ENCODE peak calls at places on chromosomes 4 and X, in ten cellular contexts. One of them, this sample, is unnamed.

GRCh38 chr4:40736910-40737309 is 12.8 kb upstream of the NSUN7 start:
- DNase-seq in right atrium auricular region: no peak
- DNase-seq in psoas muscle: no peak
- DNase-seq in tibial nerve: no peak
- DNase-seq in transverse colon: no peak
- DNase-seq in breast epithelium: no peak
- DNase-seq in fibroblast of lung: peak; percentile 72
- DNase-seq in left lung: no peak
- DNase-seq in Peyer's patch: no peak
- DNase-seq in heart left ventricle: no peak
- DNase-seq in this sample: no peak

GRCh38 chrX:133922390-133922772 is 63.0 kb downstream of the GPC3 start:
- DNase-seq in heart left ventricle: no peak
- DNase-seq in fibroblast of lung: no peak
- DNase-seq in Peyer's patch: no peak
- DNase-seq in right atrium auricular region: no peak
- DNase-seq in left lung: no peak
- DNase-seq in tibial nerve: no peak
- DNase-seq in psoas muscle: no peak
- DNase-seq in breast epithelium: no peak
- DNase-seq in transverse colon: no peak
- DNase-seq in this sample: no peak

GRCh38 chr4:138925495-138925894 is 90.1 kb upstream of the NOCT start:
- DNase-seq in heart left ventricle: no peak
- DNase-seq in right atrium auricular region: no peak
- DNase-seq in fibroblast of lung: no peak
- DNase-seq in breast epithelium: no peak
- DNase-seq in Peyer's patch: no peak
- DNase-seq in psoas muscle: no peak
- DNase-seq in transverse colon: no peak
- DNase-seq in tibial nerve: no peak
- DNase-seq in left lung: no peak
- DNase-seq in this sample: no peak

GRCh38 chr4:13399257-13399656 is 84.9 kb downstream of the RAB28 start:
- DNase-seq in left lung: no peak
- DNase-seq in breast epithelium: no peak
- DNase-seq in right atrium auricular region: no peak
- DNase-seq in psoas muscle: no peak
- DNase-seq in fibroblast of lung: no peak
- DNase-seq in heart left ventricle: no peak
- DNase-seq in transverse colon: no peak
- DNase-seq in tibial nerve: no peak
- DNase-seq in Peyer's patch: no peak
- DNase-seq in this sample: no peak

GRCh38 chr4:77636902-77637301 is 31.3 kb downstream of the CXCL13 start:
- DNase-seq in breast epithelium: no peak
- DNase-seq in fibroblast of lung: peak; percentile 46
- DNase-seq in tibial nerve: no peak
- DNase-seq in left lung: no peak
- DNase-seq in heart left ventricle: no peak
- DNase-seq in Peyer's patch: no peak
- DNase-seq in transverse colon: peak; percentile 72
- DNase-seq in right atrium auricular region: no peak
- DNase-seq in psoas muscle: no peak
- DNase-seq in this sample: peak; percentile 86

GRCh38 chr4:102343964-102344519 is 1.2 kb downstream of the SLC39A8 start:
- DNase-seq in right atrium auricular region: peak; percentile 66
- DNase-seq in psoas muscle: no peak
- DNase-seq in fibroblast of lung: no peak
- DNase-seq in transverse colon: no peak
- DNase-seq in breast epithelium: no peak
- DNase-seq in heart left ventricle: no peak
- DNase-seq in left lung: no peak
- DNase-seq in Peyer's patch: no peak
- DNase-seq in tibial nerve: no peak
- DNase-seq in this sample: no peak

GRCh38 chrX:8042304-8042703 is 115.1 kb upstream of the PNPLA4 start:
- DNase-seq in Peyer's patch: no peak
- DNase-seq in psoas muscle: no peak
- DNase-seq in breast epithelium: no peak
- DNase-seq in tibial nerve: no peak
- DNase-seq in left lung: no peak
- DNase-seq in heart left ventricle: no peak
- DNase-seq in right atrium auricular region: no peak
- DNase-seq in transverse colon: no peak
- DNase-seq in fibroblast of lung: no peak
- DNase-seq in this sample: no peak

GRCh38 chr4:182301736-182302135 is 58.5 kb downstream of the TENM3 start:
- DNase-seq in breast epithelium: no peak
- DNase-seq in Peyer's patch: no peak
- DNase-seq in heart left ventricle: no peak
- DNase-seq in psoas muscle: no peak
- DNase-seq in tibial nerve: no peak
- DNase-seq in right atrium auricular region: no peak
- DNase-seq in fibroblast of lung: no peak
- DNase-seq in left lung: no peak
- DNase-seq in transverse colon: no peak
- DNase-seq in this sample: no peak

GRCh38 chr4:168421671-168422070 is 58.6 kb downstream of the DDX60L start:
- DNase-seq in psoas muscle: no peak
- DNase-seq in right atrium auricular region: no peak
- DNase-seq in Peyer's patch: no peak
- DNase-seq in fibroblast of lung: peak; percentile 4
- DNase-seq in heart left ventricle: no peak
- DNase-seq in breast epithelium: peak; percentile 48
- DNase-seq in left lung: no peak
- DNase-seq in tibial nerve: no peak
- DNase-seq in transverse colon: no peak
- DNase-seq in this sample: no peak

GRCh38 chr4:163941221-163941865 is 446.9 kb downstream of the TMA16 start:
- DNase-seq in right atrium auricular region: no peak
- DNase-seq in heart left ventricle: no peak
- DNase-seq in fibroblast of lung: peak; percentile 65
- DNase-seq in breast epithelium: no peak
- DNase-seq in Peyer's patch: no peak
- DNase-seq in psoas muscle: no peak
- DNase-seq in transverse colon: no peak
- DNase-seq in left lung: no peak
- DNase-seq in tibial nerve: no peak
- DNase-seq in this sample: no peak

GRCh38 chr4:126306152-126306869 is 991.6 kb downstream of the FAT4 start:
- DNase-seq in right atrium auricular region: peak; percentile 67
- DNase-seq in fibroblast of lung: peak; percentile 40
- DNase-seq in heart left ventricle: peak; percentile 29
- DNase-seq in tibial nerve: peak; percentile 18
- DNase-seq in left lung: no peak
- DNase-seq in Peyer's patch: no peak
- DNase-seq in breast epithelium: no peak
- DNase-seq in transverse colon: no peak
- DNase-seq in psoas muscle: no peak
- DNase-seq in this sample: no peak

GRCh38 chr4:6420036-6420435 is 52.4 kb downstream of the PPP2R2C start:
- DNase-seq in transverse colon: no peak
- DNase-seq in tibial nerve: no peak
- DNase-seq in Peyer's patch: no peak
- DNase-seq in left lung: no peak
- DNase-seq in right atrium auricular region: no peak
- DNase-seq in heart left ventricle: no peak
- DNase-seq in psoas muscle: no peak
- DNase-seq in fibroblast of lung: no peak
- DNase-seq in breast epithelium: no peak
- DNase-seq in this sample: no peak

GRCh38 chrX:11462136-11462535 is 168.9 kb downstream of the AMELX start:
- DNase-seq in tibial nerve: no peak
- DNase-seq in left lung: no peak
- DNase-seq in transverse colon: no peak
- DNase-seq in Peyer's patch: no peak
- DNase-seq in breast epithelium: no peak
- DNase-seq in fibroblast of lung: no peak
- DNase-seq in heart left ventricle: no peak
- DNase-seq in right atrium auricular region: no peak
- DNase-seq in psoas muscle: no peak
- DNase-seq in this sample: no peak

GRCh38 chr4:133178960-133179359 is 29.9 kb downstream of the PCDH10 start:
- DNase-seq in transverse colon: no peak
- DNase-seq in left lung: no peak
- DNase-seq in breast epithelium: no peak
- DNase-seq in heart left ventricle: no peak
- DNase-seq in right atrium auricular region: no peak
- DNase-seq in fibroblast of lung: no peak
- DNase-seq in tibial nerve: no peak
- DNase-seq in psoas muscle: no peak
- DNase-seq in Peyer's patch: no peak
- DNase-seq in this sample: no peak

GRCh38 chr4:145540235-145540634 is 58.6 kb downstream of the SMAD1 start:
- DNase-seq in breast epithelium: no peak
- DNase-seq in fibroblast of lung: peak; percentile 72
- DNase-seq in psoas muscle: no peak
- DNase-seq in heart left ventricle: no peak
- DNase-seq in Peyer's patch: no peak
- DNase-seq in right atrium auricular region: no peak
- DNase-seq in left lung: no peak
- DNase-seq in transverse colon: no peak
- DNase-seq in tibial nerve: no peak
- DNase-seq in this sample: no peak

GRCh38 chrX:51456814-51457213 is 39.6 kb downstream of the NUDT11 start:
- DNase-seq in tibial nerve: no peak
- DNase-seq in psoas muscle: no peak
- DNase-seq in fibroblast of lung: no peak
- DNase-seq in Peyer's patch: no peak
- DNase-seq in left lung: no peak
- DNase-seq in transverse colon: no peak
- DNase-seq in heart left ventricle: no peak
- DNase-seq in right atrium auricular region: no peak
- DNase-seq in breast epithelium: no peak
- DNase-seq in this sample: no peak

GRCh38 chr4:147617173-147617840 is at the start of gene TMEM184C:
- DNase-seq in right atrium auricular region: peak; percentile 99
- DNase-seq in heart left ventricle: peak; percentile 99
- DNase-seq in left lung: peak; percentile 97
- DNase-seq in fibroblast of lung: peak; percentile 94
- DNase-seq in tibial nerve: peak; percentile 100
- DNase-seq in breast epithelium: peak; percentile 98
- DNase-seq in psoas muscle: peak; percentile 99
- DNase-seq in transverse colon: peak; percentile 99
- DNase-seq in Peyer's patch: peak; percentile 100
- DNase-seq in this sample: peak; percentile 97
- TF ChIP-seq CTCF in right atrium auricular region: no peak
- TF ChIP-seq CTCF in heart left ventricle: no peak
- TF ChIP-seq CTCF in left lung: peak; percentile 17
- TF ChIP-seq CTCF in fibroblast of lung: peak; percentile 13
- TF ChIP-seq CTCF in tibial nerve: peak; percentile 51
- TF ChIP-seq CTCF in breast epithelium: peak; percentile 10
- TF ChIP-seq CTCF in psoas muscle: peak; percentile 26
- TF ChIP-seq CTCF in transverse colon: peak; percentile 25
- TF ChIP-seq CTCF in Peyer's patch: peak; percentile 5
- TF ChIP-seq CTCF in this sample: no peak

GRCh38 chr4:66178901-66179300 is 508.6 kb upstream of the EPHA5 start:
- DNase-seq in tibial nerve: no peak
- DNase-seq in transverse colon: no peak
- DNase-seq in right atrium auricular region: no peak
- DNase-seq in heart left ventricle: no peak
- DNase-seq in breast epithelium: no peak
- DNase-seq in psoas muscle: no peak
- DNase-seq in fibroblast of lung: no peak
- DNase-seq in left lung: no peak
- DNase-seq in Peyer's patch: no peak
- DNase-seq in this sample: no peak
- H3K4me1 ChIP-seq in tibial nerve: no peaks in the 10 kb centered on the region
- H3K4me1 ChIP-seq in transverse colon: no peaks in the 10 kb centered on the region
- H3K4me1 ChIP-seq in right atrium auricular region: no peaks in the 10 kb centered on the region
- H3K4me1 ChIP-seq in heart left ventricle: no peaks in the 10 kb centered on the region
- H3K4me1 ChIP-seq in breast epithelium: no peaks in the 10 kb centered on the region
- H3K4me1 ChIP-seq in psoas muscle: no peaks in the 10 kb centered on the region
- H3K4me1 ChIP-seq in fibroblast of lung: no peaks in the 10 kb centered on the region
- H3K4me1 ChIP-seq in left lung: no peaks in the 10 kb centered on the region
- H3K4me1 ChIP-seq in Peyer's patch: no peaks in the 10 kb centered on the region
- H3K4me1 ChIP-seq in this sample: no peaks in the 10 kb centered on the region

DNA sequence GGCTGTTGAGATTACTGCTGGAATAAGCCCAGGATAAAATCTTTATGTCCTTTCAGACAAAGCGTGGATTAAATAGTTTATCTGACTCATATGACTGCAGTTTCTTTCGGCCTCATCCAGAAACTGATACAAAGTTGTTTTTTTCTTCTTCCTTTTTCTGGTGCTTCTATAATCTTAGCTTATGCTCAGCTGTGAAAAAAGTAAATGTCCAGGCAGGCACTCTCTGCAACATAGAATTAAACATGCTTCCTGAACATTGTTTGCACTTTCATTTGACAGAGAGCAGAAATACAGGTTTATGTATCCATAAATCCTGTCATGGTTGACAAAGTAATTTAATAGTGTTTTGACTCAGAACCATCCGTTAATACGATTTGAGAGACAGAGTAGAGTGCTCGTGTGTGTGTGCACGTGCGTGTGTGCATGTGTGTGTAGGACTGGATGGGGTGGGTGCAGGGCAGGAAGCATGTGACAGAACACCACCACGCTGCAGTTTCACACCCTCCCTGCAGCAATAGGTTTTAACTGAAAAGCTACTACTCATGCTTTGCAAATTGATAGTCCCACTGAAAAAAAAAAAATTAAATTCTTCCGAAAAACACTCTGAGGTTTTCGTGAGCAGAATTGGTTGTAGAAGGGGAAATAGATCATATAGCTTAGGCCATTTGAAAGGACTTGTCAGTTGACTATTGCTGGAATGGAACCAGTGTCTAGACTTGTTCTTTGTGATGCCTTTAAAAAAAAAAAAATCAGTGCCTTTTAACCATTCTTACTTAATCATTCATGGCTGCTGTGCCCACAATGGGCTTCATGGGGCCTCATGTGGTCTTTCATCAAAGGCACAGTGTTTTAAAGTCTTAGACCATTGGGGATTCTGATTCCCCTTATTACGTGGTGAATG is 139.0 kb downstream of the AFF1 start:
- DNase-seq in breast epithelium: no peak
- DNase-seq in Peyer's patch: peak; percentile 89
- DNase-seq in tibial nerve: no peak
- DNase-seq in right atrium auricular region: no peak
- DNase-seq in fibroblast of lung: peak; percentile 53
- DNase-seq in heart left ventricle: peak; percentile 67
- DNase-seq in psoas muscle: no peak
- DNase-seq in transverse colon: peak; percentile 60
- DNase-seq in left lung: no peak
- DNase-seq in this sample: no peak
- H3K4me3 ChIP-seq in breast epithelium: no peak overlapping the region
- H3K4me3 ChIP-seq in Peyer's patch: no peak overlapping the region
- H3K4me3 ChIP-seq in tibial nerve: no peak overlapping the region
- H3K4me3 ChIP-seq in right atrium auricular region: no peak overlapping the region
- H3K4me3 ChIP-seq in fibroblast of lung: peak overlapping the region; percentile 37
- H3K4me3 ChIP-seq in heart left ventricle: no peak overlapping the region
- H3K4me3 ChIP-seq in psoas muscle: peak overlapping the region; percentile 37
- H3K4me3 ChIP-seq in transverse colon: peak overlapping the region; percentile 11
- H3K4me3 ChIP-seq in left lung: no peak overlapping the region
- H3K4me3 ChIP-seq in this sample: no peak overlapping the region

DNA sequence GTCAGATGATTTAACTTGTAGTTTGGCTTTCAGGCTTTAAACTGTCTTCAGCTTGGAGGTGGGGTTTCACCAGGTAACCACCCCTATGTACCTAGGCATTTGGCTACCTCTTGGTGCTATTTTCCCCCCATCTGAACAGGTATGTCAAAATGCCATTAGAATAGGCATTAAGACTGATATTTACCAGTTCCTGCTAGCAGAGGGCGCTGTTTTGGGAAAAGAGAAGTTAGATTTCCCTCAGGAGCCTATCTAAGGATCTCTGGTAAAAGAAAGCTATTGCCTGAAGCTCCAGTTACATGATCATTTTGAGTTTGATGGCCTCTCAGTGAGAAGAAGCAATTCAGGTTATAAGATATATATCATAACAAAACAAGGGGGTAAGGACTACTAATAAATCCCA is 879.1 kb downstream of the SH3BGRL start:
- DNase-seq in fibroblast of lung: no peak
- DNase-seq in psoas muscle: no peak
- DNase-seq in tibial nerve: no peak
- DNase-seq in heart left ventricle: no peak
- DNase-seq in breast epithelium: no peak
- DNase-seq in right atrium auricular region: no peak
- DNase-seq in left lung: no peak
- DNase-seq in transverse colon: no peak
- DNase-seq in Peyer's patch: no peak
- DNase-seq in this sample: no peak
- TF ChIP-seq CTCF in fibroblast of lung: no peak
- TF ChIP-seq CTCF in psoas muscle: no peak
- TF ChIP-seq CTCF in tibial nerve: no peak
- TF ChIP-seq CTCF in heart left ventricle: peak; percentile 14
- TF ChIP-seq CTCF in breast epithelium: no peak
- TF ChIP-seq CTCF in right atrium auricular region: no peak
- TF ChIP-seq CTCF in left lung: no peak
- TF ChIP-seq CTCF in transverse colon: no peak
- TF ChIP-seq CTCF in Peyer's patch: no peak
- TF ChIP-seq CTCF in this sample: no peak

This sample was measured in RWPE2.